ENCODE peak calls at places on chromosomes 3 and 15, in four cellular contexts. H is gastrocnemius medialis, Y is omental fat pad, J is psoas muscle. V is an unnamed sample.

GRCh38 chr3:15527031-15527459 is 5.5 kb upstream of the COLQ start:
- ATAC-seq in H (no peak), Y (peak; percentile 82), J (no peak), V (peak; percentile 65)

GRCh38 chr3:155382396-155383042 is 89.0 kb upstream of the STRIT1 start:
- ATAC-seq in H (no peak), Y (no peak), J (no peak), V (no peak)

GRCh38 chr3:51970606-51971300 is 3.1 kb downstream of the ABHD14B start:
- ATAC-seq in H (no peak), Y (no peak), J (no peak), V (no peak)

GRCh38 chr3:10232138-10232537 is 16.1 kb upstream of the TATDN2 start:
- ATAC-seq in H (peak; percentile 36), Y (no peak), J (no peak), V (no peak)

GRCh38 chr3:4207672-4208071 is 95.5 kb upstream of the SETMAR start:
- ATAC-seq in H (no peak), Y (no peak), J (no peak), V (no peak)

GRCh38 chr3:169634618-169635236 is 28.8 kb downstream of the MECOM start:
- ATAC-seq in H (no peak), Y (no peak), J (no peak), V (no peak)

GRCh38 chr15:83694030-83694429 is 40.1 kb downstream of the ADAMTSL3 start:
- ATAC-seq in H (no peak), Y (peak; percentile 69), J (no peak), V (peak; percentile 61)

GRCh38 chr3:10387881-10388621 is 67.1 kb upstream of the SEC13 start:
- ATAC-seq in H (no peak), Y (no peak), J (no peak), V (no peak)

GRCh38 chr3:11726146-11726545 is 82.4 kb upstream of the VGLL4 start:
- ATAC-seq in H (no peak), Y (no peak), J (no peak), V (no peak)

GRCh38 chr3:33132019-33132360 is 18.2 kb downstream of the CRTAP start:
- ATAC-seq in H (no peak), Y (no peak), J (no peak), V (no peak)

GRCh38 chr15:77475898-77476297 is 55.2 kb downstream of the HMG20A start:
- ATAC-seq in H (peak; percentile 52), Y (no peak), J (no peak), V (no peak)

GRCh38 chr3:20186600-20187004 is 596 bp upstream of the SGO1 start:
- ATAC-seq in H (peak; percentile 49), Y (no peak), J (no peak), V (no peak)

GRCh38 chr3:143428351-143428750 is 308.8 kb downstream of the CHST2 start:
- ATAC-seq in H (no peak), Y (no peak), J (no peak), V (no peak)

GRCh38 chr15:45456212-45457106 is 66.1 kb downstream of the SLC30A4 start:
- ATAC-seq in H (no peak), Y (peak; percentile 76), J (peak; percentile 62), V (peak; percentile 57)

GRCh38 chr3:66489577-66489976 is 11.2 kb downstream of the LRIG1 start:
- ATAC-seq in H (no peak), Y (no peak), J (no peak), V (no peak)

GRCh38 chr3:126253072-126253471 is 72.7 kb upstream of the ALDH1L1 start:
- ATAC-seq in H (no peak), Y (no peak), J (no peak), V (no peak)